ENCODE peak calls at places on chromosomes 2 and 18, in four cellular contexts. D is heart right ventricle, Z is HCT116, N is left lung. W is an unnamed sample.

GRCh38 chr2:30382995-30383394 is 64.1 kb upstream of the LCLAT1 start:
- DNase-seq in D (no peak), Z (no peak), N (no peak), W (no peak)

GRCh38 chr2:133885847-133886246 is 317.6 kb upstream of the NCKAP5 start:
- DNase-seq in D (no peak), Z (no peak), N (no peak), W (no peak)

GRCh38 chr18:50060822-50061221 is 134.1 kb downstream of the MYO5B start:
- DNase-seq in D (no peak), Z (no peak), N (no peak), W (no peak)

GRCh38 chr18:26205318-26205717 is 20.9 kb upstream of the TAF4B start:
- DNase-seq in D (no peak), Z (no peak), N (no peak), W (no peak)

GRCh38 chr2:238635637-238636036 is 208.9 kb downstream of the ASB1 start:
- DNase-seq in D (no peak), Z (no peak), N (no peak), W (no peak)

GRCh38 chr2:240997856-240998705 is at the start of gene SNED1:
- DNase-seq in D (peak; percentile 90), Z (peak; percentile 45), N (peak; percentile 89), W (peak; percentile 79)

GRCh38 chr2:38068228-38068627 is 7.7 kb downstream of the CYP1B1 start:
- DNase-seq in D (no peak), Z (no peak), N (no peak), W (no peak)

GRCh38 chr2:32009479-32010256 is 1.1 kb downstream of the MEMO1 start:
- DNase-seq in D (peak; percentile 46), Z (no peak), N (peak; percentile 51), W (peak; percentile 53)

GRCh38 chr2:201257381-201257940 is 2.9 kb upstream of the CASP8 start:
- DNase-seq in D (peak; percentile 25), Z (no peak), N (peak; percentile 61), W (peak; percentile 59)

GRCh38 chr18:40124107-40124506 is 1830.9 kb upstream of the PIK3C3 start:
- DNase-seq in D (no peak), Z (no peak), N (no peak), W (no peak)

DNA sequence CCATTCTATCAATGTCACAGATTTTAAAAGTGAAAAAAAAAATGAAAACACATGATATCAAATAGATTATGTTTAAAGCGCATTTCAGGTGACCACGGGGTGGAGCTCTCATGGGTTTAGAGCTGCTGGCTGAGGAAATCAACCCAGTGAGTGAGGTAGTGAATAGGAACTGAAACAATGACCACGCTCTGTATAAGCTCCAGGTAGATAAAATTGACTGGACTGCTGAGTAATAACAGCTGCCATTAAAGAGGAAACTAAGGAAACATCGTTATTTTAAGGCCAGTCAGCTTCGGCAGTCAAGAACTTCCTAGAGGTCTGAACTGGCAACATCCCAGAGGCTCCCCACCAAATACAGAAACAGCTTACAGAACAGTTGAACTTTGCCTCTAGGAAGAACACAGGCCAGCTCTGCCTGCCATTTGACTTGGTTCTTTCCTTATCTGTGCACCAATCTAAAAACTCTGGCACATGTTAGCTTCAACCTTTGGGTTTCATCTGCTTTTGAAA is 185.9 kb downstream of the PDE1A start:
- DNase-seq in D (no peak), Z (peak; percentile 38), N (no peak), W (peak; percentile 46)
- TF ChIP-seq CTCF in D (peak; percentile 50), Z (peak; percentile 68), N (no peak), W (peak; percentile 54)

DNA sequence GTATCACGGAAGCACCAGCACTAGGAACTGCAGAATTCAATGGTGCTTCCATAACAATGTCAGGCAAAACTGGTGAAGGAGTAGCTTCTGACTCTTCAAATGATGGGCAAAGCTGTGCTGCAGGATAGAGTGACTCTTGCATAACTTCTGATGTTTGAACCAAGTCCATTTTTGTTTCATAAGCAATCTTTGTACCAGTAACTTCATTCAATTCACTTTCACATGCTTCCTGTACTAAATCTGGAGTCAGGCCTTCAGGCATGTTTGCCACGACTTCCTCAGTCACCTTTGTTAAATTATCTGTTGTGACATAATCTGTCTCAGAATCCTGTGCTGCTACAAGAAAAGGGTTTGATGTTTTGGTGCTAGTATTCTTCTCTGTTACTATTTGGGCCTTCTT is 24.0 kb downstream of the RTN4 start:
- DNase-seq in D (no peak), Z (no peak), N (no peak), W (no peak)
- H3K4me1 ChIP-seq in D (peaks cover 79% of the 10 kb centered on the region), Z (peaks cover 18% of the 10 kb centered on the region), N (peaks cover 97% of the 10 kb centered on the region), W (peaks cover 8% of the 10 kb centered on the region)

GRCh38 chr18:77073336-77074093 is 59.1 kb downstream of the MBP start:
- DNase-seq in D (no peak), Z (no peak), N (no peak), W (no peak)
- TF ChIP-seq CTCF in D (no peak), Z (no peak), N (no peak), W (no peak)

GRCh38 chr2:54538537-54538936 is 82.4 kb downstream of the SPTBN1 start:
- DNase-seq in D (no peak), Z (no peak), N (no peak), W (no peak)
- H3K4me1 ChIP-seq in D (peaks cover 48% of the 10 kb centered on the region), Z (no peaks in the 10 kb centered on the region), N (peaks cover 5% of the 10 kb centered on the region), W (peaks cover 17% of the 10 kb centered on the region)

GRCh38 chr18:44835555-44836156 is 155.0 kb downstream of the SETBP1 start:
- DNase-seq in D (no peak), Z (no peak), N (no peak), W (no peak)
- TF ChIP-seq CTCF in D (no peak), Z (no peak), N (no peak), W (no peak)

DNA sequence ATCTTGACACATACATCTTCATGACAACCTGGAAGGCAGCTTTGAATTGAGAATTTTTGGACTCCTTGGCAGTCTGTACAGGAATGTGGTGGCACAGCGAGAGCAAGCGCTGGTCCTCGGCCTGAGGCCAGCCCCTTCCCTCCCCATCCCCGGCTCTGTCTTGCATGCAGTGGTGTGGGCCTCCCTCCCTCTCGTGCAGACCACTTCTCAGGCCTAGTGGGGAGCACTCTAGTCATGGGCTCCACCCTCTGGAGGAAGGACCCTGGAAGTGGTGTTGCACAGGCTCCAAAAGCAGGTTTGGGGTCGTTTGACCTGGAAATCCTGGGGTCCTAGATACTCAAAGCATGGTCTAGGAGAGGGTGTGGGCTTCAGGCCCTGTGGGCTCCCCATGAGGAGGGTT is 32.3 kb downstream of the ADCYAP1 start:
- DNase-seq in D (no peak), Z (no peak), N (no peak), W (no peak)
- H3K4me1 ChIP-seq in D (no peaks in the 10 kb centered on the region), Z (peaks cover 8% of the 10 kb centered on the region), N (no peaks in the 10 kb centered on the region), W (peaks cover 8% of the 10 kb centered on the region)

GRCh38 chr18:74818776-74819175 is 221.1 kb downstream of the ZNF407 start:
- DNase-seq in D (no peak), Z (no peak), N (no peak), W (no peak)

GRCh38 chr18:74820160-74820780 is 222.6 kb downstream of the ZNF407 start:
- DNase-seq in D (no peak), Z (no peak), N (no peak), W (no peak)

GRCh38 chr18:74825460-74825859 is 227.8 kb downstream of the ZNF407 start:
- DNase-seq in D (no peak), Z (no peak), N (no peak), W (no peak)

GRCh38 chr18:74817576-74817975 is 219.9 kb downstream of the ZNF407 start:
- DNase-seq in D (no peak), Z (no peak), N (no peak), W (no peak)

DNA sequence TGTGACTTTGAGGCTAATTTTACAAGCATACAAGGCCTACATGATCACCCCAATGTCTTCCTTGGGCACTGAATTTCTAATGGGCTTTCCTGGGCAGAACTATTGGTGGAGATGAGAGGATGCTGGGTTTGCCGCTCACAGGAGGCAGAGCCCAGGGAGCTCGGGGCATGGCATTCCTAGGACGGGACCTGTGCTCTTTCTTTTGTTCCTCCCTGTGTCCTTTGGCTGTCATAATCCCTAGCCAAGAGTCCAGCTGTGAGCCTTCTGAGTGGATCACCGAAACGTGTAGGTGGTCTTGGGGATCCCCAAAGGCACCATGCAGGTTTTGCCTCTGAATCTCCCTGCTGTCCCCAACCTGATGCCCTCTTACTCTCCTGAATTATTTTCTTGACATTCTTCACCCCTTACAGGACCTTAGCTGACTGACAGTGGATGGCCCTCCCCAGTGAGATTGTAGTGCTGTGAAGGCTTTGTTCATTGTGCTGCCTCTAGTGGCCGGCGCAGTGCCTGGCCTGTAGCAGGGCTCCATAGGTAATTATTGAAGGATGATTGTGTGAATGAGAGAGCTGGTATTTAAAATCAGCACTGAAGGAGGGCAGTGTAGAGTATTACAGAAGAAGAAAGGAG is 221.9 kb downstream of the ZNF407 start:
- DNase-seq in D (no peak), Z (no peak), N (no peak), W (peak; percentile 33)
- TF ChIP-seq CTCF in D (no peak), Z (peak; percentile 98), N (peak; percentile 29), W (no peak)

GRCh38 chr2:68726100-68726499 is 8.5 kb upstream of the ARHGAP25 start:
- DNase-seq in D (no peak), Z (no peak), N (no peak), W (no peak)
- H3K4me1 ChIP-seq in D (peaks cover 20% of the 10 kb centered on the region), Z (peaks cover 23% of the 10 kb centered on the region), N (peaks cover 35% of the 10 kb centered on the region), W (no peaks in the 10 kb centered on the region)

DNA sequence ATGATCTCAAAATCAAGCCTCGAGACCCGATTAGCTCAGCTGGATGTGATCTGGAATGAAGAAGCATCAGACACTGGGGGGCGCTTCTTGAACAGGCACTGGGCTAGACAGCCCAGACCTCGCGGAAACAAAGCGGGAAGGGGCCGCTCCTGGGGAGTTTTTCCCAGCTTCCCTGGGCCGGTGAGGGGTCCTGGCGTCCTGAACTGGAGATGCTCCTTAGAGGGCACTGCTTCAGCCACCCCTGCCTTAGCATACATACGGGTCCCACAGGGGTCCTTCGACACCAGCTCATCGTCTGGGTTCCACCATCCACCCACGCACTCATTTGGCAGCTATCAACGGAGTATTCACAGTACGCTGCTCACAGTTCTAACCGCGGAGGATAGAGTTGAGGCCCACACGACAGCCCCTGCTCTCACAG is 146.7 kb downstream of the TSN start:
- DNase-seq in D (peak; percentile 36), Z (no peak), N (no peak), W (no peak)
- TF ChIP-seq CTCF in D (peak; percentile 24), Z (no peak), N (no peak), W (no peak)

W was measured in Caco-2.